ENCODE peak calls at places on chromosomes 1 and 21, in four cellular contexts. One of them, this sample, is unnamed.

GRCh38 chr1:167529829-167530474 is 11.6 kb upstream of the CD247 start:
- DNase-seq in astrocyte of the hippocampus: no peak
- DNase-seq in T-helper 1 cell: no peak
- DNase-seq in thoracic aorta: no peak
- DNase-seq in this sample: no peak

GRCh38 chr1:200279810-200280411 is 129.9 kb downstream of the ZNF281 start:
- DNase-seq in astrocyte of the hippocampus: peak; percentile 75
- DNase-seq in T-helper 1 cell: no peak
- DNase-seq in thoracic aorta: no peak
- DNase-seq in this sample: no peak

GRCh38 chr21:25507522-25507921 is 99.8 kb downstream of the MRPL39 start:
- DNase-seq in astrocyte of the hippocampus: no peak
- DNase-seq in T-helper 1 cell: no peak
- DNase-seq in thoracic aorta: no peak
- DNase-seq in this sample: no peak

GRCh38 chr1:2257245-2257627 is 29.1 kb downstream of the SKI start:
- DNase-seq in astrocyte of the hippocampus: peak; percentile 74
- DNase-seq in T-helper 1 cell: no peak
- DNase-seq in thoracic aorta: no peak
- DNase-seq in this sample: no peak

GRCh38 chr1:212967767-212968166 is 17.4 kb downstream of the VASH2 start:
- DNase-seq in astrocyte of the hippocampus: no peak
- DNase-seq in T-helper 1 cell: no peak
- DNase-seq in thoracic aorta: no peak
- DNase-seq in this sample: no peak

GRCh38 chr1:11384170-11384554 is 94.8 kb upstream of the DISP3 start:
- DNase-seq in astrocyte of the hippocampus: no peak
- DNase-seq in T-helper 1 cell: no peak
- DNase-seq in thoracic aorta: no peak
- DNase-seq in this sample: no peak

GRCh38 chr1:94247146-94248094 is 10.0 kb upstream of the ARHGAP29 start:
- DNase-seq in astrocyte of the hippocampus: peak; percentile 88
- DNase-seq in T-helper 1 cell: no peak
- DNase-seq in thoracic aorta: no peak
- DNase-seq in this sample: peak; percentile 62

GRCh38 chr1:189269011-189269410 is 1208.7 kb downstream of the BRINP3 start:
- DNase-seq in astrocyte of the hippocampus: peak; percentile 19
- DNase-seq in T-helper 1 cell: no peak
- DNase-seq in thoracic aorta: no peak
- DNase-seq in this sample: no peak

GRCh38 chr1:224632921-224633321 is 16.8 kb downstream of the CNIH3 start:
- DNase-seq in astrocyte of the hippocampus: peak; percentile 80
- DNase-seq in T-helper 1 cell: no peak
- DNase-seq in thoracic aorta: no peak
- DNase-seq in this sample: no peak

GRCh38 chr1:164641353-164641730 is 82.4 kb downstream of the PBX1 start:
- DNase-seq in astrocyte of the hippocampus: no peak
- DNase-seq in T-helper 1 cell: no peak
- DNase-seq in thoracic aorta: no peak
- DNase-seq in this sample: no peak

GRCh38 chr1:200448034-200448762 is 38.4 kb upstream of the ZNF281 start:
- DNase-seq in astrocyte of the hippocampus: no peak
- DNase-seq in T-helper 1 cell: no peak
- DNase-seq in thoracic aorta: no peak
- DNase-seq in this sample: no peak

GRCh38 chr1:244998717-244999346 is 134.5 kb upstream of the HNRNPU start:
- DNase-seq in astrocyte of the hippocampus: no peak
- DNase-seq in T-helper 1 cell: no peak
- DNase-seq in thoracic aorta: no peak
- DNase-seq in this sample: no peak

GRCh38 chr1:86429830-86430229 is 5.9 kb downstream of the CLCA2 start:
- DNase-seq in astrocyte of the hippocampus: peak; percentile 75
- DNase-seq in T-helper 1 cell: no peak
- DNase-seq in thoracic aorta: peak; percentile 13
- DNase-seq in this sample: peak; percentile 78

GRCh38 chr1:223001653-223002634 is 141.1 kb downstream of the TLR5 start:
- DNase-seq in astrocyte of the hippocampus: no peak
- DNase-seq in T-helper 1 cell: no peak
- DNase-seq in thoracic aorta: no peak
- DNase-seq in this sample: no peak

GRCh38 chr1:77016371-77016770 is 149.1 kb downstream of the ST6GALNAC5 start:
- DNase-seq in astrocyte of the hippocampus: no peak
- DNase-seq in T-helper 1 cell: no peak
- DNase-seq in thoracic aorta: no peak
- DNase-seq in this sample: no peak

GRCh38 chr1:204924013-204924759 is 53.5 kb downstream of the NFASC start:
- DNase-seq in astrocyte of the hippocampus: peak; percentile 33
- DNase-seq in T-helper 1 cell: no peak
- DNase-seq in thoracic aorta: no peak
- DNase-seq in this sample: no peak

GRCh38 chr1:157596384-157596783 is 1.5 kb downstream of the FCRL4 start:
- DNase-seq in astrocyte of the hippocampus: no peak
- DNase-seq in T-helper 1 cell: no peak
- DNase-seq in thoracic aorta: no peak
- DNase-seq in this sample: no peak

GRCh38 chr1:201049248-201049831 is 25.8 kb upstream of the KIF21B start:
- DNase-seq in astrocyte of the hippocampus: no peak
- DNase-seq in T-helper 1 cell: no peak
- DNase-seq in thoracic aorta: no peak
- DNase-seq in this sample: no peak

GRCh38 chr1:151130837-151131586 is 15.4 kb downstream of the SEMA6C start:
- DNase-seq in astrocyte of the hippocampus: peak; percentile 93
- DNase-seq in T-helper 1 cell: peak; percentile 38
- DNase-seq in thoracic aorta: peak; percentile 29
- DNase-seq in this sample: peak; percentile 85

GRCh38 chr1:169105434-169106094 is 926 bp upstream of the ATP1B1 start:
- DNase-seq in astrocyte of the hippocampus: peak; percentile 85
- DNase-seq in T-helper 1 cell: peak; percentile 22
- DNase-seq in thoracic aorta: no peak
- DNase-seq in this sample: peak; percentile 80

GRCh38 chr1:223706077-223706988 is 6.0 kb upstream of the CAPN2 start:
- DNase-seq in astrocyte of the hippocampus: peak; percentile 82
- DNase-seq in T-helper 1 cell: no peak
- DNase-seq in thoracic aorta: no peak
- DNase-seq in this sample: no peak

GRCh38 chr1:109104364-109105151 is 9.4 kb upstream of the ELAPOR1 start:
- DNase-seq in astrocyte of the hippocampus: no peak
- DNase-seq in T-helper 1 cell: no peak
- DNase-seq in thoracic aorta: no peak
- DNase-seq in this sample: no peak

GRCh38 chr1:246836647-246837046 is 95.1 kb downstream of the AHCTF1 start:
- DNase-seq in astrocyte of the hippocampus: no peak
- DNase-seq in T-helper 1 cell: no peak
- DNase-seq in thoracic aorta: no peak
- DNase-seq in this sample: no peak

GRCh38 chr1:165144757-165145397 is 211.6 kb downstream of the LMX1A start:
- DNase-seq in astrocyte of the hippocampus: peak; percentile 74
- DNase-seq in T-helper 1 cell: no peak
- DNase-seq in thoracic aorta: no peak
- DNase-seq in this sample: peak; percentile 37

GRCh38 chr1:168903237-168903830 is 174.3 kb upstream of the DPT start:
- DNase-seq in astrocyte of the hippocampus: no peak
- DNase-seq in T-helper 1 cell: no peak
- DNase-seq in thoracic aorta: no peak
- DNase-seq in this sample: no peak

GRCh38 chr1:48817505-48818114 is 40.9 kb upstream of the BEND5 start:
- DNase-seq in astrocyte of the hippocampus: peak; percentile 81
- DNase-seq in T-helper 1 cell: no peak
- DNase-seq in thoracic aorta: no peak
- DNase-seq in this sample: peak; percentile 52

GRCh38 chr1:51518033-51518729 is 885 bp downstream of the EPS15 start:
- DNase-seq in astrocyte of the hippocampus: peak; percentile 47
- DNase-seq in T-helper 1 cell: peak; percentile 33
- DNase-seq in thoracic aorta: no peak
- DNase-seq in this sample: no peak

GRCh38 chr1:36562181-36562685 is 79.5 kb upstream of the CSF3R start:
- DNase-seq in astrocyte of the hippocampus: no peak
- DNase-seq in T-helper 1 cell: no peak
- DNase-seq in thoracic aorta: no peak
- DNase-seq in this sample: no peak

GRCh38 chr1:42096565-42096964 is 56.6 kb upstream of the GUCA2B start:
- DNase-seq in astrocyte of the hippocampus: no peak
- DNase-seq in T-helper 1 cell: no peak
- DNase-seq in thoracic aorta: no peak
- DNase-seq in this sample: no peak

GRCh38 chr1:53141487-53142055 is 867 bp downstream of the SLC1A7 start:
- DNase-seq in astrocyte of the hippocampus: no peak
- DNase-seq in T-helper 1 cell: no peak
- DNase-seq in thoracic aorta: no peak
- DNase-seq in this sample: no peak

GRCh38 chr1:27598288-27598687 is 5.7 kb downstream of the AHDC1 start:
- DNase-seq in astrocyte of the hippocampus: peak; percentile 42
- DNase-seq in T-helper 1 cell: no peak
- DNase-seq in thoracic aorta: no peak
- DNase-seq in this sample: no peak

GRCh38 chr1:38221006-38221649 is 174.5 kb upstream of the POU3F1 start:
- DNase-seq in astrocyte of the hippocampus: peak; percentile 85
- DNase-seq in T-helper 1 cell: no peak
- DNase-seq in thoracic aorta: no peak
- DNase-seq in this sample: no peak

GRCh38 chr1:5959087-5959486 is 33.1 kb downstream of the NPHP4 start:
- DNase-seq in astrocyte of the hippocampus: no peak
- DNase-seq in T-helper 1 cell: no peak
- DNase-seq in thoracic aorta: no peak
- DNase-seq in this sample: no peak

GRCh38 chr1:80657048-80657653 is 1143.6 kb upstream of the ADGRL2 start:
- DNase-seq in astrocyte of the hippocampus: no peak
- DNase-seq in T-helper 1 cell: no peak
- DNase-seq in thoracic aorta: no peak
- DNase-seq in this sample: no peak

GRCh38 chr1:154483941-154484803 is 17.8 kb upstream of the TDRD10 start:
- DNase-seq in astrocyte of the hippocampus: peak; percentile 83
- DNase-seq in T-helper 1 cell: no peak
- DNase-seq in thoracic aorta: no peak
- DNase-seq in this sample: no peak

This sample was measured in breast epithelium.